ENCODE peak calls at places on chromosomes 16 and 17, in ten cellular contexts. One of them, this sample, is unnamed.

GRCh38 chr17:75240394-75241142 is 20.8 kb downstream of the GGA3 start:
- DNase-seq in K562: peak; percentile 82
- DNase-seq in stomach: no peak
- DNase-seq in cardiac fibroblast: peak; percentile 42
- DNase-seq in fibroblast of pulmonary artery: peak; percentile 37
- DNase-seq in tibial nerve: no peak
- DNase-seq in progenitor cell of endocrine pancreas: no peak
- DNase-seq in fibroblast of villous mesenchyme: peak; percentile 39
- DNase-seq in neural progenitor cell: peak; percentile 88
- DNase-seq in endothelial cell of umbilical vein: peak; percentile 45
- DNase-seq in this sample: no peak

GRCh38 chr17:27356091-27356705 is 62.3 kb downstream of the WSB1 start:
- DNase-seq in K562: peak; percentile 61
- DNase-seq in stomach: no peak
- DNase-seq in cardiac fibroblast: no peak
- DNase-seq in fibroblast of pulmonary artery: no peak
- DNase-seq in tibial nerve: no peak
- DNase-seq in progenitor cell of endocrine pancreas: no peak
- DNase-seq in fibroblast of villous mesenchyme: no peak
- DNase-seq in neural progenitor cell: no peak
- DNase-seq in endothelial cell of umbilical vein: no peak
- DNase-seq in this sample: no peak

GRCh38 chr17:48749621-48750553 is 21.3 kb upstream of the HOXB13 start:
- DNase-seq in K562: no peak
- DNase-seq in stomach: no peak
- DNase-seq in cardiac fibroblast: no peak
- DNase-seq in fibroblast of pulmonary artery: no peak
- DNase-seq in tibial nerve: no peak
- DNase-seq in progenitor cell of endocrine pancreas: no peak
- DNase-seq in fibroblast of villous mesenchyme: no peak
- DNase-seq in neural progenitor cell: peak; percentile 59
- DNase-seq in endothelial cell of umbilical vein: no peak
- DNase-seq in this sample: no peak

GRCh38 chr16:24609740-24610420 is 70.5 kb downstream of the RBBP6 start:
- DNase-seq in K562: no peak
- DNase-seq in stomach: peak; percentile 54
- DNase-seq in cardiac fibroblast: peak; percentile 73
- DNase-seq in fibroblast of pulmonary artery: peak; percentile 63
- DNase-seq in tibial nerve: peak; percentile 57
- DNase-seq in progenitor cell of endocrine pancreas: peak; percentile 22
- DNase-seq in fibroblast of villous mesenchyme: peak; percentile 59
- DNase-seq in neural progenitor cell: peak; percentile 78
- DNase-seq in endothelial cell of umbilical vein: peak; percentile 66
- DNase-seq in this sample: peak; percentile 53

GRCh38 chr17:75344664-75345063 is 55.4 kb upstream of the SLC25A19 start:
- DNase-seq in K562: peak; percentile 41
- DNase-seq in stomach: no peak
- DNase-seq in cardiac fibroblast: no peak
- DNase-seq in fibroblast of pulmonary artery: no peak
- DNase-seq in tibial nerve: no peak
- DNase-seq in progenitor cell of endocrine pancreas: no peak
- DNase-seq in fibroblast of villous mesenchyme: no peak
- DNase-seq in neural progenitor cell: peak; percentile 15
- DNase-seq in endothelial cell of umbilical vein: no peak
- DNase-seq in this sample: no peak

GRCh38 chr16:22322021-22322471 is 24.8 kb downstream of the POLR3E start:
- DNase-seq in K562: peak; percentile 17
- DNase-seq in stomach: no peak
- DNase-seq in cardiac fibroblast: no peak
- DNase-seq in fibroblast of pulmonary artery: no peak
- DNase-seq in tibial nerve: no peak
- DNase-seq in progenitor cell of endocrine pancreas: no peak
- DNase-seq in fibroblast of villous mesenchyme: no peak
- DNase-seq in neural progenitor cell: no peak
- DNase-seq in endothelial cell of umbilical vein: no peak
- DNase-seq in this sample: no peak

GRCh38 chr17:57868007-57868774 is 18.3 kb upstream of the MRPS23 start:
- DNase-seq in K562: peak; percentile 49
- DNase-seq in stomach: peak; percentile 43
- DNase-seq in cardiac fibroblast: peak; percentile 87
- DNase-seq in fibroblast of pulmonary artery: peak; percentile 85
- DNase-seq in tibial nerve: peak; percentile 68
- DNase-seq in progenitor cell of endocrine pancreas: no peak
- DNase-seq in fibroblast of villous mesenchyme: peak; percentile 93
- DNase-seq in neural progenitor cell: peak; percentile 84
- DNase-seq in endothelial cell of umbilical vein: peak; percentile 91
- DNase-seq in this sample: no peak

GRCh38 chr17:77504652-77505459 is 364.1 kb downstream of the SEC14L1 start:
- DNase-seq in K562: peak; percentile 35
- DNase-seq in stomach: no peak
- DNase-seq in cardiac fibroblast: no peak
- DNase-seq in fibroblast of pulmonary artery: no peak
- DNase-seq in tibial nerve: no peak
- DNase-seq in progenitor cell of endocrine pancreas: no peak
- DNase-seq in fibroblast of villous mesenchyme: peak; percentile 35
- DNase-seq in neural progenitor cell: no peak
- DNase-seq in endothelial cell of umbilical vein: no peak
- DNase-seq in this sample: no peak

GRCh38 chr16:69087161-69087581 is 18.3 kb upstream of the HAS3 start:
- DNase-seq in K562: no peak
- DNase-seq in stomach: no peak
- DNase-seq in cardiac fibroblast: no peak
- DNase-seq in fibroblast of pulmonary artery: peak; percentile 45
- DNase-seq in tibial nerve: no peak
- DNase-seq in progenitor cell of endocrine pancreas: no peak
- DNase-seq in fibroblast of villous mesenchyme: no peak
- DNase-seq in neural progenitor cell: no peak
- DNase-seq in endothelial cell of umbilical vein: peak; percentile 81
- DNase-seq in this sample: no peak

GRCh38 chr17:76873856-76874255 is 5.7 kb downstream of the MGAT5B start:
- DNase-seq in K562: no peak
- DNase-seq in stomach: no peak
- DNase-seq in cardiac fibroblast: no peak
- DNase-seq in fibroblast of pulmonary artery: no peak
- DNase-seq in tibial nerve: no peak
- DNase-seq in progenitor cell of endocrine pancreas: no peak
- DNase-seq in fibroblast of villous mesenchyme: no peak
- DNase-seq in neural progenitor cell: no peak
- DNase-seq in endothelial cell of umbilical vein: no peak
- DNase-seq in this sample: no peak

GRCh38 chr16:72963508-72963907 is 84.4 kb downstream of the ZFHX3 start:
- DNase-seq in K562: no peak
- DNase-seq in stomach: no peak
- DNase-seq in cardiac fibroblast: no peak
- DNase-seq in fibroblast of pulmonary artery: no peak
- DNase-seq in tibial nerve: no peak
- DNase-seq in progenitor cell of endocrine pancreas: no peak
- DNase-seq in fibroblast of villous mesenchyme: no peak
- DNase-seq in neural progenitor cell: no peak
- DNase-seq in endothelial cell of umbilical vein: no peak
- DNase-seq in this sample: no peak

DNA sequence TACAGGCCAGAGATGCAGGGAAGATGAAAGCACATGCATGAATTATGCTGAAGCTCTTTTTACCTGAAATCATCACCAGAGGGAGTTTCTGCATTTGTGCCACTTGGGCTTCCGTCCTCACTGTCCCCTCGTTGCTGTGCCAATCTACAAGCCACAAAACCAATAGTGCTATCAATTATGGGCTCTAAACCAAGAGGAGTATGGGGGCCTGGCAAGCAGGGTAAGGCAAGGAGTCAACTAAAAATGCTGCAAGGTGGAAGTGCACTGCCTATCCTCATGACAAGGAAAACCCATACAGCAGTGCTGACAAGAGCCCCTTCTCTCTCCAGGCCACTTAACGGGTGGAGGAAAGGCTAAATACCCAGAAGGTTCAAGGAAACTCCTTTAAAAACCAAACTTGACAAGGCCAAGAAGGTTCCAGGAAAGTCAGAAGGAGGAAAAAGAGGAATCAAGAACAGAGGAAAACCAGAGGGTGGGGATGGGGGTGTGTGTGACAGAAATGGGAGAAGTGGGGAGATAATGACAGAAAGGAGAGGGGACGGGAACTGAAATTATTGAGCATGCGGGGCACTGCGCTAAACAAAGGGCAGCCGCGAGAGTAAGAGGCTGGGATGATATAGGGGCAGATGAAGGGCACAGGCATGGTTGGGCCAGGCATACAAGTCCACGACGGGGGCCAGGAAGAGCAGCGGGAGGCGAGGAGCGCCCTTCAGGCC is 674 bp downstream of the C17orf75 start:
- DNase-seq in K562: peak; percentile 26
- DNase-seq in stomach: no peak
- DNase-seq in cardiac fibroblast: no peak
- DNase-seq in fibroblast of pulmonary artery: no peak
- DNase-seq in tibial nerve: no peak
- DNase-seq in progenitor cell of endocrine pancreas: no peak
- DNase-seq in fibroblast of villous mesenchyme: no peak
- DNase-seq in neural progenitor cell: no peak
- DNase-seq in endothelial cell of umbilical vein: peak; percentile 40
- DNase-seq in this sample: no peak
- TF ChIP-seq CTCF in K562: peak; percentile 22
- TF ChIP-seq CTCF in stomach: no peak
- TF ChIP-seq CTCF in cardiac fibroblast: no peak
- TF ChIP-seq CTCF in fibroblast of pulmonary artery: peak; percentile 10
- TF ChIP-seq CTCF in tibial nerve: no peak
- TF ChIP-seq CTCF in progenitor cell of endocrine pancreas: peak; percentile 32
- TF ChIP-seq CTCF in fibroblast of villous mesenchyme: peak; percentile 16
- TF ChIP-seq CTCF in neural progenitor cell: peak; percentile 21
- TF ChIP-seq CTCF in endothelial cell of umbilical vein: no peak
- TF ChIP-seq CTCF in this sample: no peak

GRCh38 chr17:32875904-32876413 is 965 bp downstream of the MYO1D start:
- DNase-seq in K562: no peak
- DNase-seq in stomach: no peak
- DNase-seq in cardiac fibroblast: peak; percentile 20
- DNase-seq in fibroblast of pulmonary artery: peak; percentile 14
- DNase-seq in tibial nerve: no peak
- DNase-seq in progenitor cell of endocrine pancreas: no peak
- DNase-seq in fibroblast of villous mesenchyme: no peak
- DNase-seq in neural progenitor cell: no peak
- DNase-seq in endothelial cell of umbilical vein: peak; percentile 59
- DNase-seq in this sample: no peak

GRCh38 chr17:32878211-32878610 is 1.3 kb upstream of the MYO1D start:
- DNase-seq in K562: no peak
- DNase-seq in stomach: peak; percentile 29
- DNase-seq in cardiac fibroblast: peak; percentile 46
- DNase-seq in fibroblast of pulmonary artery: peak; percentile 25
- DNase-seq in tibial nerve: peak; percentile 49
- DNase-seq in progenitor cell of endocrine pancreas: no peak
- DNase-seq in fibroblast of villous mesenchyme: no peak
- DNase-seq in neural progenitor cell: no peak
- DNase-seq in endothelial cell of umbilical vein: no peak
- DNase-seq in this sample: peak; percentile 25

GRCh38 chr17:32877164-32877764 is 340 bp upstream of the MYO1D start:
- DNase-seq in K562: peak; percentile 98
- DNase-seq in stomach: peak; percentile 96
- DNase-seq in cardiac fibroblast: peak; percentile 89
- DNase-seq in fibroblast of pulmonary artery: peak; percentile 83
- DNase-seq in tibial nerve: peak; percentile 74
- DNase-seq in progenitor cell of endocrine pancreas: peak; percentile 91
- DNase-seq in fibroblast of villous mesenchyme: peak; percentile 87
- DNase-seq in neural progenitor cell: peak; percentile 97
- DNase-seq in endothelial cell of umbilical vein: peak; percentile 89
- DNase-seq in this sample: peak; percentile 52

GRCh38 chr17:32875230-32875903 is 1.6 kb downstream of the MYO1D start:
- DNase-seq in K562: no peak
- DNase-seq in stomach: no peak
- DNase-seq in cardiac fibroblast: no peak
- DNase-seq in fibroblast of pulmonary artery: no peak
- DNase-seq in tibial nerve: no peak
- DNase-seq in progenitor cell of endocrine pancreas: no peak
- DNase-seq in fibroblast of villous mesenchyme: no peak
- DNase-seq in neural progenitor cell: no peak
- DNase-seq in endothelial cell of umbilical vein: no peak
- DNase-seq in this sample: no peak

GRCh38 chr17:32876414-32877163 is at the start of gene MYO1D:
- DNase-seq in K562: peak; percentile 72
- DNase-seq in stomach: peak; percentile 79
- DNase-seq in cardiac fibroblast: no peak
- DNase-seq in fibroblast of pulmonary artery: no peak
- DNase-seq in tibial nerve: peak; percentile 29
- DNase-seq in progenitor cell of endocrine pancreas: peak; percentile 71
- DNase-seq in fibroblast of villous mesenchyme: no peak
- DNase-seq in neural progenitor cell: peak; percentile 71
- DNase-seq in endothelial cell of umbilical vein: no peak
- DNase-seq in this sample: peak; percentile 24
- TF ChIP-seq CTCF in K562: peak; percentile 65
- TF ChIP-seq CTCF in stomach: no peak
- TF ChIP-seq CTCF in cardiac fibroblast: peak; percentile 4
- TF ChIP-seq CTCF in fibroblast of pulmonary artery: no peak
- TF ChIP-seq CTCF in tibial nerve: peak; percentile 22
- TF ChIP-seq CTCF in progenitor cell of endocrine pancreas: peak; percentile 67
- TF ChIP-seq CTCF in fibroblast of villous mesenchyme: peak; percentile 41
- TF ChIP-seq CTCF in neural progenitor cell: peak; percentile 59
- TF ChIP-seq CTCF in endothelial cell of umbilical vein: peak; percentile 29
- TF ChIP-seq CTCF in this sample: no peak

DNA sequence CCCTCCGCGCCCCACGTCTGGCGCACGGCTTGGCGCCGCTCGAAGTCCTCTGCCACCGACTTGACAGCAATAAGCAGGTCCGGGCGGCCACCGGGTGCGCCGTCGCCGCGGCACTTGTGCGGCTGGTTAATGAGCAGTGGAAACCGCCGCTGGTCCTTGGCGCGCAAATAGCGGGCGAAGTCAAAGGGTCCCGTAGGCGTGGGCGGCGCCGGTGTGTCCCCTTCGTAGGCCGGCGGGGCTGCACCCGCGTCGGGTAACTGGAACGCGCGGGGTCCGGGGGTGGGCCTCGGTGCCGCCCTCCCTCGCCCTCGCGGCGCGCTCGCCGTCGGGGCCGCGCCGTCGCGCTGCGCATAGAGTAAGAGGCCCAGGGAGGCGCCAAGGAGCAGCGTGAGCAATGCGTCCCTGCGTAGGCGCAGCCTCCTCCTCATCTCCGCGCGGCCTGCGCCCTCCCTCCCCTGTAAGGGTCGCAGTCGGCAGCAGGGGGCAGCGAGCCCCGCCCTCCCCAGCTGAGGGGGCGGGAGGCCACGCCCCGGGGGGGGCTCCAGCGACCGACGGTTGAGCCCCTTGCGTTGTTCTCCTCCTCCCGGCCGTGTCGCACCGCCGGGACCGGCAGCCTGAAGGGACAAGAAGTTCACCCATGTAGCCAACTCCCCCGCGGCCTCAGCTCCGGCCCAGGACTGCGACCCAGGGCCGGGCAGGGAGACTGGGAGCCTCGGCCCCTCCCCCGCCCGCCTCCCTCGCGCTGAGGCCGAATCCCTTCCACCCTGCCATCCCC is 553 bp downstream of the B3GNT9 start:
- DNase-seq in K562: peak; percentile 75
- DNase-seq in stomach: no peak
- DNase-seq in cardiac fibroblast: peak; percentile 83
- DNase-seq in fibroblast of pulmonary artery: peak; percentile 76
- DNase-seq in tibial nerve: no peak
- DNase-seq in progenitor cell of endocrine pancreas: no peak
- DNase-seq in fibroblast of villous mesenchyme: peak; percentile 76
- DNase-seq in neural progenitor cell: peak; percentile 86
- DNase-seq in endothelial cell of umbilical vein: peak; percentile 63
- DNase-seq in this sample: no peak
- TF ChIP-seq CTCF in K562: no peak
- TF ChIP-seq CTCF in stomach: no peak
- TF ChIP-seq CTCF in cardiac fibroblast: no peak
- TF ChIP-seq CTCF in fibroblast of pulmonary artery: no peak
- TF ChIP-seq CTCF in tibial nerve: no peak
- TF ChIP-seq CTCF in progenitor cell of endocrine pancreas: no peak
- TF ChIP-seq CTCF in fibroblast of villous mesenchyme: peak; percentile 12
- TF ChIP-seq CTCF in neural progenitor cell: peak; percentile 53
- TF ChIP-seq CTCF in endothelial cell of umbilical vein: no peak
- TF ChIP-seq CTCF in this sample: no peak

GRCh38 chr16:58236831-58237230 is 38.9 kb upstream of the CSNK2A2 start:
- DNase-seq in K562: no peak
- DNase-seq in stomach: no peak
- DNase-seq in cardiac fibroblast: no peak
- DNase-seq in fibroblast of pulmonary artery: no peak
- DNase-seq in tibial nerve: no peak
- DNase-seq in progenitor cell of endocrine pancreas: no peak
- DNase-seq in fibroblast of villous mesenchyme: no peak
- DNase-seq in neural progenitor cell: peak; percentile 45
- DNase-seq in endothelial cell of umbilical vein: no peak
- DNase-seq in this sample: no peak
- TF ChIP-seq CTCF in K562: no peak
- TF ChIP-seq CTCF in stomach: no peak
- TF ChIP-seq CTCF in cardiac fibroblast: no peak
- TF ChIP-seq CTCF in fibroblast of pulmonary artery: no peak
- TF ChIP-seq CTCF in tibial nerve: no peak
- TF ChIP-seq CTCF in progenitor cell of endocrine pancreas: no peak
- TF ChIP-seq CTCF in fibroblast of villous mesenchyme: no peak
- TF ChIP-seq CTCF in neural progenitor cell: no peak
- TF ChIP-seq CTCF in endothelial cell of umbilical vein: no peak
- TF ChIP-seq CTCF in this sample: no peak

This sample was measured in omental fat pad.